ENCODE peak calls at places on chromosome 5, in ten cellular contexts. One of them, this sample, is unnamed.

GRCh38 chr5:107129051-107129450 is 541.7 kb downstream of the EFNA5 start:
- DNase-seq in NCI-H1048: no peak
- DNase-seq in left cardiac atrium: no peak
- DNase-seq in aorta: no peak
- DNase-seq in EL: peak; percentile 3
- DNase-seq in activated T-cell treated with anti-CD3 and anti-CD28 coated beads, Interleukin-2, amount 50 U/mL, for 48 hours: no peak
- DNase-seq in RCC 7860: no peak
- DNase-seq in A549: no peak
- DNase-seq in adrenal gland: no peak
- DNase-seq in astrocyte of the hippocampus: peak; percentile 73
- DNase-seq in this sample: no peak

GRCh38 chr5:176860381-176860780 is 38.8 kb downstream of the HK3 start:
- DNase-seq in NCI-H1048: no peak
- DNase-seq in left cardiac atrium: no peak
- DNase-seq in aorta: no peak
- DNase-seq in EL: no peak
- DNase-seq in activated T-cell treated with anti-CD3 and anti-CD28 coated beads, Interleukin-2, amount 50 U/mL, for 48 hours: no peak
- DNase-seq in RCC 7860: no peak
- DNase-seq in A549: no peak
- DNase-seq in adrenal gland: no peak
- DNase-seq in astrocyte of the hippocampus: no peak
- DNase-seq in this sample: no peak

GRCh38 chr5:9514968-9515367 is 30.9 kb downstream of the SEMA5A start:
- DNase-seq in NCI-H1048: no peak
- DNase-seq in left cardiac atrium: no peak
- DNase-seq in aorta: no peak
- DNase-seq in EL: no peak
- DNase-seq in activated T-cell treated with anti-CD3 and anti-CD28 coated beads, Interleukin-2, amount 50 U/mL, for 48 hours: no peak
- DNase-seq in RCC 7860: no peak
- DNase-seq in A549: no peak
- DNase-seq in adrenal gland: no peak
- DNase-seq in astrocyte of the hippocampus: no peak
- DNase-seq in this sample: no peak

GRCh38 chr5:32490972-32491557 is 46.5 kb upstream of the ZFR start:
- DNase-seq in NCI-H1048: no peak
- DNase-seq in left cardiac atrium: no peak
- DNase-seq in aorta: no peak
- DNase-seq in EL: no peak
- DNase-seq in activated T-cell treated with anti-CD3 and anti-CD28 coated beads, Interleukin-2, amount 50 U/mL, for 48 hours: no peak
- DNase-seq in RCC 7860: no peak
- DNase-seq in A549: no peak
- DNase-seq in adrenal gland: no peak
- DNase-seq in astrocyte of the hippocampus: no peak
- DNase-seq in this sample: no peak

GRCh38 chr5:150153957-150154617 is 1.6 kb downstream of the PDGFRB start:
- DNase-seq in NCI-H1048: no peak
- DNase-seq in left cardiac atrium: no peak
- DNase-seq in aorta: peak; percentile 66
- DNase-seq in EL: peak; percentile 82
- DNase-seq in activated T-cell treated with anti-CD3 and anti-CD28 coated beads, Interleukin-2, amount 50 U/mL, for 48 hours: no peak
- DNase-seq in RCC 7860: no peak
- DNase-seq in A549: peak; percentile 16
- DNase-seq in adrenal gland: no peak
- DNase-seq in astrocyte of the hippocampus: peak; percentile 82
- DNase-seq in this sample: no peak

GRCh38 chr5:19534751-19535150 is 453.2 kb downstream of the CDH18 start:
- DNase-seq in NCI-H1048: no peak
- DNase-seq in left cardiac atrium: no peak
- DNase-seq in aorta: no peak
- DNase-seq in EL: peak; percentile 39
- DNase-seq in activated T-cell treated with anti-CD3 and anti-CD28 coated beads, Interleukin-2, amount 50 U/mL, for 48 hours: no peak
- DNase-seq in RCC 7860: no peak
- DNase-seq in A549: no peak
- DNase-seq in adrenal gland: no peak
- DNase-seq in astrocyte of the hippocampus: peak; percentile 6
- DNase-seq in this sample: no peak

GRCh38 chr5:59943721-59944120 is 50.2 kb upstream of the PDE4D start:
- DNase-seq in NCI-H1048: no peak
- DNase-seq in left cardiac atrium: no peak
- DNase-seq in aorta: no peak
- DNase-seq in EL: no peak
- DNase-seq in activated T-cell treated with anti-CD3 and anti-CD28 coated beads, Interleukin-2, amount 50 U/mL, for 48 hours: no peak
- DNase-seq in RCC 7860: no peak
- DNase-seq in A549: no peak
- DNase-seq in adrenal gland: no peak
- DNase-seq in astrocyte of the hippocampus: no peak
- DNase-seq in this sample: no peak

GRCh38 chr5:176388003-176388340 is 426 bp downstream of the NOP16 start:
- DNase-seq in NCI-H1048: no peak
- DNase-seq in left cardiac atrium: no peak
- DNase-seq in aorta: no peak
- DNase-seq in EL: peak; percentile 30
- DNase-seq in activated T-cell treated with anti-CD3 and anti-CD28 coated beads, Interleukin-2, amount 50 U/mL, for 48 hours: no peak
- DNase-seq in RCC 7860: peak; percentile 13
- DNase-seq in A549: peak; percentile 36
- DNase-seq in adrenal gland: no peak
- DNase-seq in astrocyte of the hippocampus: peak; percentile 46
- DNase-seq in this sample: no peak

GRCh38 chr5:132750471-132751230 is 3.4 kb downstream of the CCNI2 start:
- DNase-seq in NCI-H1048: no peak
- DNase-seq in left cardiac atrium: no peak
- DNase-seq in aorta: no peak
- DNase-seq in EL: no peak
- DNase-seq in activated T-cell treated with anti-CD3 and anti-CD28 coated beads, Interleukin-2, amount 50 U/mL, for 48 hours: peak; percentile 15
- DNase-seq in RCC 7860: no peak
- DNase-seq in A549: no peak
- DNase-seq in adrenal gland: no peak
- DNase-seq in astrocyte of the hippocampus: no peak
- DNase-seq in this sample: no peak

GRCh38 chr5:168818586-168818985 is 239.4 kb upstream of the PANK3 start:
- DNase-seq in NCI-H1048: no peak
- DNase-seq in left cardiac atrium: peak; percentile 33
- DNase-seq in aorta: no peak
- DNase-seq in EL: no peak
- DNase-seq in activated T-cell treated with anti-CD3 and anti-CD28 coated beads, Interleukin-2, amount 50 U/mL, for 48 hours: no peak
- DNase-seq in RCC 7860: no peak
- DNase-seq in A549: no peak
- DNase-seq in adrenal gland: no peak
- DNase-seq in astrocyte of the hippocampus: no peak
- DNase-seq in this sample: peak; percentile 75

GRCh38 chr5:125083932-125084331 is 337.5 kb upstream of the ZNF608 start:
- DNase-seq in NCI-H1048: no peak
- DNase-seq in left cardiac atrium: no peak
- DNase-seq in aorta: no peak
- DNase-seq in EL: peak; percentile 81
- DNase-seq in activated T-cell treated with anti-CD3 and anti-CD28 coated beads, Interleukin-2, amount 50 U/mL, for 48 hours: no peak
- DNase-seq in RCC 7860: no peak
- DNase-seq in A549: no peak
- DNase-seq in adrenal gland: no peak
- DNase-seq in astrocyte of the hippocampus: no peak
- DNase-seq in this sample: no peak

GRCh38 chr5:131595088-131596033 is 39.7 kb downstream of the RAPGEF6 start:
- DNase-seq in NCI-H1048: no peak
- DNase-seq in left cardiac atrium: no peak
- DNase-seq in aorta: no peak
- DNase-seq in EL: no peak
- DNase-seq in activated T-cell treated with anti-CD3 and anti-CD28 coated beads, Interleukin-2, amount 50 U/mL, for 48 hours: peak; percentile 26
- DNase-seq in RCC 7860: no peak
- DNase-seq in A549: no peak
- DNase-seq in adrenal gland: no peak
- DNase-seq in astrocyte of the hippocampus: no peak
- DNase-seq in this sample: no peak

GRCh38 chr5:160310910-160311295 is 1.5 kb downstream of the CCNJL start:
- DNase-seq in NCI-H1048: no peak
- DNase-seq in left cardiac atrium: no peak
- DNase-seq in aorta: no peak
- DNase-seq in EL: no peak
- DNase-seq in activated T-cell treated with anti-CD3 and anti-CD28 coated beads, Interleukin-2, amount 50 U/mL, for 48 hours: no peak
- DNase-seq in RCC 7860: no peak
- DNase-seq in A549: no peak
- DNase-seq in adrenal gland: no peak
- DNase-seq in astrocyte of the hippocampus: no peak
- DNase-seq in this sample: no peak

GRCh38 chr5:116509483-116510244 is 65.0 kb downstream of the SEMA6A start:
- DNase-seq in NCI-H1048: no peak
- DNase-seq in left cardiac atrium: no peak
- DNase-seq in aorta: no peak
- DNase-seq in EL: no peak
- DNase-seq in activated T-cell treated with anti-CD3 and anti-CD28 coated beads, Interleukin-2, amount 50 U/mL, for 48 hours: no peak
- DNase-seq in RCC 7860: no peak
- DNase-seq in A549: no peak
- DNase-seq in adrenal gland: no peak
- DNase-seq in astrocyte of the hippocampus: peak; percentile 16
- DNase-seq in this sample: no peak

GRCh38 chr5:56711191-56711590 is 104.2 kb upstream of the MAP3K1 start:
- DNase-seq in NCI-H1048: no peak
- DNase-seq in left cardiac atrium: no peak
- DNase-seq in aorta: no peak
- DNase-seq in EL: peak; percentile 91
- DNase-seq in activated T-cell treated with anti-CD3 and anti-CD28 coated beads, Interleukin-2, amount 50 U/mL, for 48 hours: no peak
- DNase-seq in RCC 7860: no peak
- DNase-seq in A549: no peak
- DNase-seq in adrenal gland: no peak
- DNase-seq in astrocyte of the hippocampus: peak; percentile 85
- DNase-seq in this sample: no peak

GRCh38 chr5:56989676-56990075 is 37.8 kb upstream of the MIER3 start:
- DNase-seq in NCI-H1048: no peak
- DNase-seq in left cardiac atrium: no peak
- DNase-seq in aorta: no peak
- DNase-seq in EL: no peak
- DNase-seq in activated T-cell treated with anti-CD3 and anti-CD28 coated beads, Interleukin-2, amount 50 U/mL, for 48 hours: no peak
- DNase-seq in RCC 7860: no peak
- DNase-seq in A549: no peak
- DNase-seq in adrenal gland: no peak
- DNase-seq in astrocyte of the hippocampus: no peak
- DNase-seq in this sample: no peak

GRCh38 chr5:127550652-127551409 is 33.4 kb downstream of the PRRC1 start:
- DNase-seq in NCI-H1048: no peak
- DNase-seq in left cardiac atrium: no peak
- DNase-seq in aorta: no peak
- DNase-seq in EL: no peak
- DNase-seq in activated T-cell treated with anti-CD3 and anti-CD28 coated beads, Interleukin-2, amount 50 U/mL, for 48 hours: no peak
- DNase-seq in RCC 7860: no peak
- DNase-seq in A549: no peak
- DNase-seq in adrenal gland: no peak
- DNase-seq in astrocyte of the hippocampus: no peak
- DNase-seq in this sample: no peak

GRCh38 chr5:102324714-102325113 is 28.6 kb upstream of the SLCO4C1 start:
- DNase-seq in NCI-H1048: no peak
- DNase-seq in left cardiac atrium: no peak
- DNase-seq in aorta: no peak
- DNase-seq in EL: no peak
- DNase-seq in activated T-cell treated with anti-CD3 and anti-CD28 coated beads, Interleukin-2, amount 50 U/mL, for 48 hours: no peak
- DNase-seq in RCC 7860: no peak
- DNase-seq in A549: no peak
- DNase-seq in adrenal gland: no peak
- DNase-seq in astrocyte of the hippocampus: no peak
- DNase-seq in this sample: no peak

GRCh38 chr5:151041577-151042268 is 21.3 kb downstream of the GPX3 start:
- DNase-seq in NCI-H1048: no peak
- DNase-seq in left cardiac atrium: no peak
- DNase-seq in aorta: no peak
- DNase-seq in EL: no peak
- DNase-seq in activated T-cell treated with anti-CD3 and anti-CD28 coated beads, Interleukin-2, amount 50 U/mL, for 48 hours: no peak
- DNase-seq in RCC 7860: no peak
- DNase-seq in A549: no peak
- DNase-seq in adrenal gland: no peak
- DNase-seq in astrocyte of the hippocampus: no peak
- DNase-seq in this sample: peak; percentile 58

GRCh38 chr5:54959673-54960418 is 25.5 kb downstream of the ESM1 start:
- DNase-seq in NCI-H1048: peak; percentile 20
- DNase-seq in left cardiac atrium: no peak
- DNase-seq in aorta: no peak
- DNase-seq in EL: peak; percentile 18
- DNase-seq in activated T-cell treated with anti-CD3 and anti-CD28 coated beads, Interleukin-2, amount 50 U/mL, for 48 hours: peak; percentile 69
- DNase-seq in RCC 7860: no peak
- DNase-seq in A549: no peak
- DNase-seq in adrenal gland: no peak
- DNase-seq in astrocyte of the hippocampus: peak; percentile 18
- DNase-seq in this sample: no peak

GRCh38 chr5:134460551-134460950 is 48.9 kb upstream of the CDKN2AIPNL start:
- DNase-seq in NCI-H1048: no peak
- DNase-seq in left cardiac atrium: no peak
- DNase-seq in aorta: no peak
- DNase-seq in EL: no peak
- DNase-seq in activated T-cell treated with anti-CD3 and anti-CD28 coated beads, Interleukin-2, amount 50 U/mL, for 48 hours: no peak
- DNase-seq in RCC 7860: no peak
- DNase-seq in A549: no peak
- DNase-seq in adrenal gland: peak; percentile 30
- DNase-seq in astrocyte of the hippocampus: no peak
- DNase-seq in this sample: no peak

GRCh38 chr5:112709416-112709815 is 28.3 kb upstream of the APC start:
- DNase-seq in NCI-H1048: no peak
- DNase-seq in left cardiac atrium: no peak
- DNase-seq in aorta: no peak
- DNase-seq in EL: peak; percentile 29
- DNase-seq in activated T-cell treated with anti-CD3 and anti-CD28 coated beads, Interleukin-2, amount 50 U/mL, for 48 hours: no peak
- DNase-seq in RCC 7860: no peak
- DNase-seq in A549: no peak
- DNase-seq in adrenal gland: no peak
- DNase-seq in astrocyte of the hippocampus: peak; percentile 51
- DNase-seq in this sample: no peak

GRCh38 chr5:113232667-113233066 is 202.1 kb downstream of the TSSK1B start:
- DNase-seq in NCI-H1048: no peak
- DNase-seq in left cardiac atrium: peak; percentile 53
- DNase-seq in aorta: no peak
- DNase-seq in EL: no peak
- DNase-seq in activated T-cell treated with anti-CD3 and anti-CD28 coated beads, Interleukin-2, amount 50 U/mL, for 48 hours: no peak
- DNase-seq in RCC 7860: no peak
- DNase-seq in A549: no peak
- DNase-seq in adrenal gland: no peak
- DNase-seq in astrocyte of the hippocampus: peak; percentile 70
- DNase-seq in this sample: no peak

GRCh38 chr5:116032094-116032517 is at the start of gene ARL14EPL:
- DNase-seq in NCI-H1048: no peak
- DNase-seq in left cardiac atrium: peak; percentile 39
- DNase-seq in aorta: peak; percentile 59
- DNase-seq in EL: peak; percentile 81
- DNase-seq in activated T-cell treated with anti-CD3 and anti-CD28 coated beads, Interleukin-2, amount 50 U/mL, for 48 hours: no peak
- DNase-seq in RCC 7860: peak; percentile 99
- DNase-seq in A549: peak; percentile 76
- DNase-seq in adrenal gland: peak; percentile 63
- DNase-seq in astrocyte of the hippocampus: peak; percentile 89
- DNase-seq in this sample: peak; percentile 56

GRCh38 chr5:37951946-37952721 is 112.3 kb upstream of the GDNF start:
- DNase-seq in NCI-H1048: no peak
- DNase-seq in left cardiac atrium: no peak
- DNase-seq in aorta: no peak
- DNase-seq in EL: no peak
- DNase-seq in activated T-cell treated with anti-CD3 and anti-CD28 coated beads, Interleukin-2, amount 50 U/mL, for 48 hours: no peak
- DNase-seq in RCC 7860: no peak
- DNase-seq in A549: no peak
- DNase-seq in adrenal gland: no peak
- DNase-seq in astrocyte of the hippocampus: no peak
- DNase-seq in this sample: no peak

GRCh38 chr5:172726966-172727365 is 44.0 kb downstream of the DUSP1 start:
- DNase-seq in NCI-H1048: no peak
- DNase-seq in left cardiac atrium: no peak
- DNase-seq in aorta: no peak
- DNase-seq in EL: no peak
- DNase-seq in activated T-cell treated with anti-CD3 and anti-CD28 coated beads, Interleukin-2, amount 50 U/mL, for 48 hours: no peak
- DNase-seq in RCC 7860: no peak
- DNase-seq in A549: no peak
- DNase-seq in adrenal gland: no peak
- DNase-seq in astrocyte of the hippocampus: no peak
- DNase-seq in this sample: no peak

GRCh38 chr5:1393571-1394501 is 48.9 kb upstream of the CLPTM1L start:
- DNase-seq in NCI-H1048: no peak
- DNase-seq in left cardiac atrium: no peak
- DNase-seq in aorta: no peak
- DNase-seq in EL: no peak
- DNase-seq in activated T-cell treated with anti-CD3 and anti-CD28 coated beads, Interleukin-2, amount 50 U/mL, for 48 hours: no peak
- DNase-seq in RCC 7860: no peak
- DNase-seq in A549: no peak
- DNase-seq in adrenal gland: no peak
- DNase-seq in astrocyte of the hippocampus: no peak
- DNase-seq in this sample: peak; percentile 30

GRCh38 chr5:158014367-158014766 is 155.4 kb upstream of the CLINT1 start:
- DNase-seq in NCI-H1048: no peak
- DNase-seq in left cardiac atrium: no peak
- DNase-seq in aorta: no peak
- DNase-seq in EL: peak; percentile 11
- DNase-seq in activated T-cell treated with anti-CD3 and anti-CD28 coated beads, Interleukin-2, amount 50 U/mL, for 48 hours: no peak
- DNase-seq in RCC 7860: no peak
- DNase-seq in A549: no peak
- DNase-seq in adrenal gland: no peak
- DNase-seq in astrocyte of the hippocampus: no peak
- DNase-seq in this sample: no peak

This sample was measured in lower lobe of right lung.